ENCODE peak calls at places on chromosomes 3 and 15, in five cellular contexts. One of them, this sample, is unnamed.
A peak's percentile ranks its signal among the peaks of the same experiment; 100 is the strongest.

GRCh38 chr15:93213281-93213680 is 124.3 kb upstream of the RGMA start:
- DNase-seq in HFF-Myc: no peak
- DNase-seq in effector CD8-positive, alpha-beta T cell: no peak
- DNase-seq in OCI-LY7: no peak
- DNase-seq in psoas muscle: peak; percentile 94
- DNase-seq in this sample: no peak

GRCh38 chr3:195537995-195538394 is 5.1 kb downstream of the PPP1R2 start:
- DNase-seq in OCI-LY7: peak; percentile 93
- DNase-seq in effector CD8-positive, alpha-beta T cell: no peak
- DNase-seq in HFF-Myc: no peak
- DNase-seq in psoas muscle: no peak
- DNase-seq in this sample: no peak

GRCh38 chr15:59553879-59554735 is 57.5 kb upstream of the GCNT3 start:
- DNase-seq in effector CD8-positive, alpha-beta T cell: no peak
- DNase-seq in HFF-Myc: no peak
- DNase-seq in psoas muscle: no peak
- DNase-seq in OCI-LY7: no peak
- DNase-seq in this sample: no peak

GRCh38 chr3:142976621-142977398 is 13.3 kb upstream of the PAQR9 start:
- DNase-seq in OCI-LY7: no peak
- DNase-seq in psoas muscle: peak; percentile 90
- DNase-seq in HFF-Myc: peak; percentile 86
- DNase-seq in effector CD8-positive, alpha-beta T cell: no peak
- DNase-seq in this sample: peak; percentile 76

GRCh38 chr3:75144396-75144795 is 519.7 kb upstream of the FRG2C start:
- DNase-seq in psoas muscle: no peak
- DNase-seq in OCI-LY7: no peak
- DNase-seq in HFF-Myc: no peak
- DNase-seq in effector CD8-positive, alpha-beta T cell: no peak
- DNase-seq in this sample: no peak

GRCh38 chr15:70251246-70251990 is 153.7 kb upstream of the TLE3 start:
- DNase-seq in effector CD8-positive, alpha-beta T cell: no peak
- DNase-seq in psoas muscle: peak; percentile 28
- DNase-seq in HFF-Myc: no peak
- DNase-seq in OCI-LY7: no peak
- DNase-seq in this sample: no peak

GRCh38 chr3:66555214-66555844 is 54.5 kb upstream of the LRIG1 start:
- DNase-seq in OCI-LY7: no peak
- DNase-seq in effector CD8-positive, alpha-beta T cell: no peak
- DNase-seq in HFF-Myc: no peak
- DNase-seq in psoas muscle: no peak
- DNase-seq in this sample: no peak

GRCh38 chr15:95162967-95163531 is 931.7 kb downstream of the MCTP2 start:
- DNase-seq in HFF-Myc: peak; percentile 85
- DNase-seq in psoas muscle: no peak
- DNase-seq in OCI-LY7: no peak
- DNase-seq in effector CD8-positive, alpha-beta T cell: no peak
- DNase-seq in this sample: no peak

GRCh38 chr3:3110299-3110630 is at the start of gene IL5RA:
- DNase-seq in OCI-LY7: no peak
- DNase-seq in HFF-Myc: no peak
- DNase-seq in psoas muscle: no peak
- DNase-seq in effector CD8-positive, alpha-beta T cell: no peak
- DNase-seq in this sample: no peak